ENCODE peak calls at places on chromosomes 1 and 21, in ten cellular contexts. S is breast epithelium, Z is fibroblast of the aortic adventitia, J is brain microvascular endothelial cell, F is dorsolateral prefrontal cortex, C is HFF-Myc, Q is transverse colon, W is PC-3, K is lung, I is fibroblast of villous mesenchyme. Y is an unnamed sample.

GRCh38 chr1:220318673-220319072 is 46.4 kb upstream of the RAB3GAP2 start:
- DNase-seq in Q (no peak), S (no peak), W (no peak), C (no peak), I (no peak), K (no peak), J (no peak), F (no peak), Z (no peak), Y (no peak)

GRCh38 chr1:150280138-150280707 is 2.1 kb upstream of the CIART start:
- DNase-seq in I (no peak), S (no peak), J (no peak), K (no peak), Q (peak; percentile 77), Z (no peak), C (no peak), W (no peak), F (no peak), Y (no peak)

GRCh38 chr1:55078470-55078869 is 39.1 kb downstream of the PCSK9 start:
- DNase-seq in F (peak; percentile 30), K (no peak), S (no peak), J (no peak), I (no peak), Q (no peak), C (no peak), W (no peak), Z (no peak), Y (no peak)

GRCh38 chr1:63643926-63644325 is 50.7 kb downstream of the PGM1 start:
- DNase-seq in Z (no peak), F (no peak), Q (no peak), C (no peak), W (no peak), J (no peak), K (no peak), I (no peak), S (no peak), Y (no peak)

GRCh38 chr1:245365621-245366020 is 210.8 kb downstream of the KIF26B start:
- DNase-seq in I (no peak), S (no peak), F (no peak), C (no peak), Z (no peak), K (no peak), J (no peak), W (no peak), Q (no peak), Y (no peak)

GRCh38 chr1:2204384-2205190 is 10.0 kb upstream of the FAAP20 start:
- DNase-seq in F (no peak), Z (peak; percentile 62), K (peak; percentile 84), C (no peak), S (no peak), I (peak; percentile 87), Q (peak; percentile 57), W (peak; percentile 67), J (no peak), Y (no peak)

GRCh38 chr1:98119793-98120192 is 199.0 kb upstream of the DPYD start:
- DNase-seq in C (no peak), Z (no peak), I (peak; percentile 28), K (no peak), Q (no peak), F (no peak), W (peak; percentile 62), J (no peak), S (no peak), Y (peak; percentile 2)

GRCh38 chr1:53137729-53138128 is 4.7 kb downstream of the SLC1A7 start:
- DNase-seq in I (no peak), C (no peak), W (no peak), Z (no peak), S (no peak), K (no peak), Q (no peak), F (no peak), J (no peak), Y (no peak)

GRCh38 chr1:66383602-66384001 is 150.4 kb upstream of the SGIP1 start:
- DNase-seq in Z (no peak), W (no peak), C (no peak), F (no peak), Q (no peak), J (no peak), S (no peak), I (no peak), K (no peak), Y (no peak)

GRCh38 chr1:7047866-7048265 is 262.6 kb downstream of the CAMTA1 start:
- DNase-seq in I (no peak), S (no peak), W (peak; percentile 56), J (no peak), C (no peak), Z (no peak), F (no peak), K (no peak), Q (no peak), Y (no peak)

GRCh38 chr1:241593186-241593585 is 47.0 kb downstream of the CHML start:
- DNase-seq in W (peak; percentile 88), C (no peak), Z (peak; percentile 13), Q (no peak), I (no peak), F (no peak), J (no peak), K (no peak), S (no peak), Y (no peak)

GRCh38 chr1:62045579-62045978 is 149.1 kb upstream of the L1TD1 start:
- DNase-seq in W (no peak), F (no peak), K (no peak), S (no peak), Z (no peak), J (no peak), C (peak; percentile 38), Q (no peak), I (no peak), Y (no peak)

GRCh38 chr1:175865041-175865766 is 121.8 kb upstream of the TNR start:
- DNase-seq in Z (no peak), Q (no peak), J (no peak), F (peak; percentile 90), K (no peak), C (no peak), I (no peak), S (no peak), W (no peak), Y (no peak)

GRCh38 chr1:171801395-171801990 is 20.0 kb downstream of the METTL13 start:
- DNase-seq in J (peak; percentile 9), Z (peak; percentile 65), K (no peak), W (peak; percentile 88), I (peak; percentile 53), S (no peak), C (peak; percentile 41), F (no peak), Q (no peak), Y (peak; percentile 44)

GRCh38 chr1:156845953-156846545 is 12.9 kb downstream of the INSRR start:
- DNase-seq in W (no peak), S (no peak), K (no peak), C (no peak), J (no peak), Q (no peak), F (no peak), Z (no peak), I (no peak), Y (no peak)

GRCh38 chr1:40255231-40255630 is 2.8 kb upstream of the ZMPSTE24 start:
- DNase-seq in S (no peak), F (no peak), J (no peak), Q (no peak), I (no peak), W (no peak), K (no peak), C (no peak), Z (no peak), Y (no peak)

GRCh38 chr21:29365636-29366305 is 67.0 kb downstream of the BACH1 start:
- DNase-seq in Z (no peak), I (no peak), C (no peak), W (no peak), J (no peak), Q (no peak), K (no peak), F (no peak), S (no peak), Y (no peak)

DNA sequence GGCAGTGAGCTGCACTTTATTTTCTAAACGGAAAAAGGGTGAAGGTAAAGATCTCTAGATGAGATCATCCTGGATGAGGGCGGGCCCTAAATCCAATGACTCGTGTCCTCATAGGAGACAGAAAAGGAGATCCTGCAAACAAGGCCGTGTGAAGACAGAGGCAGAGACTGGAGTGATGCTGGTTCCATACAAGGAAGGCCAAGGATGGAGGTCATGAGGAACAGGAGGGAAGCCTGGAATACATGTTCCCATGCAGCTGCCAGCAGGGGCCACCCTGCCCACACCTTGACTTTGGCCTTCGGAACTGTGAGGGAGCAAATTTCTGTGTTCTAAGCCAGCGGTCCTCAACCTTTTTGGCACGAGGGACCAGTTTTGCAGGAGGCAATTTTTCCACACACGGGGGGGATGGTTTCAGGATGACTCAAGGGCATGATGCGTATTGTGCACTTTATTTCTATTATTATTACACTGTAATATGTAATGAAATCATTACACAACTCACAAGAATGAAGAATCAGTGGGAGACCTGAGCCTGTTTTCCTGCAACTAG is 94.3 kb downstream of the PSMG1 start:
- DNase-seq in K (no peak), S (no peak), W (peak; percentile 66), Q (no peak), F (no peak), C (no peak), I (peak; percentile 69), J (peak; percentile 58), Z (peak; percentile 86), Y (no peak)
- TF ChIP-seq CTCF in K (no peak), S (no peak), W (peak; percentile 17), Q (no peak), F (no peak), C (peak; percentile 6), I (peak; percentile 28), J (peak; percentile 37), Z (peak; percentile 17), Y (no peak)

GRCh38 chr1:100941580-100942216 is 45.8 kb downstream of the SLC30A7 start:
- DNase-seq in F (no peak), J (no peak), W (no peak), C (no peak), Z (no peak), Q (no peak), S (no peak), I (no peak), K (no peak), Y (no peak)
- H3K4me3 ChIP-seq in F (no peak overlapping the region), J (no peak overlapping the region), W (no peak overlapping the region), C (no peak overlapping the region), Z (no peak overlapping the region), Q (no peak overlapping the region), S (no peak overlapping the region), I (no peak overlapping the region), K (no peak overlapping the region), Y (no peak overlapping the region)

GRCh38 chr1:51058863-51059262 is 43.2 kb upstream of the C1orf185 start:
- DNase-seq in S (no peak), Z (peak; percentile 44), Q (peak; percentile 13), F (no peak), W (peak; percentile 56), C (no peak), J (peak; percentile 13), K (no peak), I (peak; percentile 39), Y (peak; percentile 76)
- TF ChIP-seq CTCF in S (no peak), Z (peak; percentile 56), Q (peak; percentile 50), F (no peak), W (peak; percentile 63), C (peak; percentile 43), J (peak; percentile 70), K (peak; percentile 15), I (peak; percentile 49), Y (peak; percentile 80)

DNA sequence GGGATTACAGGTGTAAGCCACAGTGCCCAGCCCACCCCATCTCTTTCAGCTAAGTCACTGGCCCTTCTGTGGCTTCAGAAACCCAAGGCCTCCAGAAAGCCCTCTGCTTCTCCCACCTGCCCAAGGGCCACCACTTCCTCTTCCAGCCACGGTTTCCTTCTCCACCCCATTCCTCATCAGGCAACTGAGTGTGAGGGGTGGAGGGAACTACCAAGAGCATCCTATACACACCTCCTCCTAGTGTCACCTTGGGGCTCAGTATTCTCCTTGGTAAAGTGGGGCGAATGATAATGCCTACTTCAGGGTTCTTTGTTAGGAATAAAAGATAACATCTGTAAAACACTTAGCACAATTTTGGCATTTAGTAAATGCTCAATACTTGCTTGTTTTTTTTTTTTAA is 30.0 kb downstream of the KNCN start:
- DNase-seq in F (no peak), S (no peak), I (no peak), C (no peak), J (no peak), K (no peak), W (no peak), Z (no peak), Q (no peak), Y (no peak)
- H3K4me3 ChIP-seq in F (no peak overlapping the region), S (no peak overlapping the region), I (no peak overlapping the region), C (no peak overlapping the region), J (no peak overlapping the region), K (no peak overlapping the region), W (no peak overlapping the region), Z (no peak overlapping the region), Q (no peak overlapping the region), Y (no peak overlapping the region)

Y was measured in GM12865.